ENCODE peak calls at places on chromosomes 11 and 22, in nine cellular contexts. One of them, this sample, is unnamed.
A peak's percentile ranks its signal among the peaks of the same experiment; 100 is the strongest.

GRCh38 chr22:25120093-25120561 is 79.5 kb upstream of the CRYBB3 start:
- DNase-seq in stomach: peak; percentile 77
- DNase-seq in Peyer's patch: no peak
- DNase-seq in heart left ventricle: peak; percentile 33
- DNase-seq in erythroblast: no peak
- DNase-seq in esophagus squamous epithelium: no peak
- DNase-seq in A549: peak; percentile 49
- DNase-seq in adrenal gland: no peak
- DNase-seq in body of pancreas: peak; percentile 65
- DNase-seq in this sample: peak; percentile 46

GRCh38 chr11:10502770-10503169 is 38.2 kb downstream of the RNF141 start:
- DNase-seq in stomach: no peak
- DNase-seq in Peyer's patch: no peak
- DNase-seq in heart left ventricle: peak; percentile 38
- DNase-seq in erythroblast: no peak
- DNase-seq in esophagus squamous epithelium: no peak
- DNase-seq in A549: no peak
- DNase-seq in adrenal gland: no peak
- DNase-seq in body of pancreas: no peak
- DNase-seq in this sample: no peak

GRCh38 chr11:29093416-29093815 is 923.4 kb downstream of the KCNA4 start:
- DNase-seq in stomach: no peak
- DNase-seq in Peyer's patch: no peak
- DNase-seq in heart left ventricle: no peak
- DNase-seq in erythroblast: no peak
- DNase-seq in esophagus squamous epithelium: no peak
- DNase-seq in A549: peak; percentile 61
- DNase-seq in adrenal gland: no peak
- DNase-seq in body of pancreas: no peak
- DNase-seq in this sample: peak; percentile 2

GRCh38 chr11:8056810-8057463 is 24.1 kb upstream of the TUB start:
- DNase-seq in stomach: peak; percentile 26
- DNase-seq in Peyer's patch: no peak
- DNase-seq in heart left ventricle: peak; percentile 69
- DNase-seq in erythroblast: no peak
- DNase-seq in esophagus squamous epithelium: no peak
- DNase-seq in A549: no peak
- DNase-seq in adrenal gland: no peak
- DNase-seq in body of pancreas: no peak
- DNase-seq in this sample: no peak

GRCh38 chr11:117382746-117383145 is 55.1 kb downstream of the CEP164 start:
- DNase-seq in stomach: no peak
- DNase-seq in Peyer's patch: no peak
- DNase-seq in heart left ventricle: no peak
- DNase-seq in erythroblast: no peak
- DNase-seq in esophagus squamous epithelium: no peak
- DNase-seq in A549: no peak
- DNase-seq in adrenal gland: no peak
- DNase-seq in body of pancreas: no peak
- DNase-seq in this sample: no peak

GRCh38 chr22:48899523-48900326 is 927.9 kb downstream of the BRD1 start:
- DNase-seq in stomach: no peak
- DNase-seq in Peyer's patch: no peak
- DNase-seq in heart left ventricle: peak; percentile 17
- DNase-seq in erythroblast: no peak
- DNase-seq in esophagus squamous epithelium: no peak
- DNase-seq in A549: no peak
- DNase-seq in adrenal gland: no peak
- DNase-seq in body of pancreas: no peak
- DNase-seq in this sample: no peak

GRCh38 chr11:120128392-120129172 is 9.3 kb downstream of the TRIM29 start:
- DNase-seq in stomach: no peak
- DNase-seq in Peyer's patch: no peak
- DNase-seq in heart left ventricle: peak; percentile 11
- DNase-seq in erythroblast: no peak
- DNase-seq in esophagus squamous epithelium: no peak
- DNase-seq in A549: peak; percentile 60
- DNase-seq in adrenal gland: peak; percentile 28
- DNase-seq in body of pancreas: no peak
- DNase-seq in this sample: peak; percentile 38

GRCh38 chr11:6855971-6856542 is 6.8 kb upstream of the OR10A2 start:
- DNase-seq in stomach: no peak
- DNase-seq in Peyer's patch: no peak
- DNase-seq in heart left ventricle: no peak
- DNase-seq in erythroblast: no peak
- DNase-seq in esophagus squamous epithelium: no peak
- DNase-seq in A549: peak; percentile 3
- DNase-seq in adrenal gland: no peak
- DNase-seq in body of pancreas: no peak
- DNase-seq in this sample: no peak

GRCh38 chr22:19382240-19382639 is 49.3 kb downstream of the HIRA start:
- DNase-seq in stomach: no peak
- DNase-seq in Peyer's patch: no peak
- DNase-seq in heart left ventricle: no peak
- DNase-seq in erythroblast: no peak
- DNase-seq in esophagus squamous epithelium: no peak
- DNase-seq in A549: no peak
- DNase-seq in adrenal gland: no peak
- DNase-seq in body of pancreas: no peak
- DNase-seq in this sample: no peak

GRCh38 chr11:46710821-46711269 is 8.2 kb upstream of the F2 start:
- DNase-seq in stomach: no peak
- DNase-seq in Peyer's patch: no peak
- DNase-seq in heart left ventricle: peak; percentile 82
- DNase-seq in erythroblast: no peak
- DNase-seq in esophagus squamous epithelium: no peak
- DNase-seq in A549: peak; percentile 53
- DNase-seq in adrenal gland: peak; percentile 68
- DNase-seq in body of pancreas: no peak
- DNase-seq in this sample: peak; percentile 91

GRCh38 chr11:109864834-109865557 is 228.2 kb upstream of the ZC3H12C start:
- DNase-seq in stomach: no peak
- DNase-seq in Peyer's patch: no peak
- DNase-seq in heart left ventricle: no peak
- DNase-seq in erythroblast: no peak
- DNase-seq in esophagus squamous epithelium: no peak
- DNase-seq in A549: no peak
- DNase-seq in adrenal gland: no peak
- DNase-seq in body of pancreas: no peak
- DNase-seq in this sample: no peak

GRCh38 chr11:96199563-96200025 is 143.4 kb downstream of the MAML2 start:
- DNase-seq in stomach: no peak
- DNase-seq in Peyer's patch: no peak
- DNase-seq in heart left ventricle: no peak
- DNase-seq in erythroblast: no peak
- DNase-seq in esophagus squamous epithelium: no peak
- DNase-seq in A549: no peak
- DNase-seq in adrenal gland: no peak
- DNase-seq in body of pancreas: no peak
- DNase-seq in this sample: no peak

GRCh38 chr11:46389450-46390330 is 1.9 kb downstream of the CHRM4 start:
- DNase-seq in stomach: peak; percentile 73
- DNase-seq in Peyer's patch: no peak
- DNase-seq in heart left ventricle: peak; percentile 69
- DNase-seq in erythroblast: peak; percentile 75
- DNase-seq in esophagus squamous epithelium: no peak
- DNase-seq in A549: peak; percentile 82
- DNase-seq in adrenal gland: peak; percentile 78
- DNase-seq in body of pancreas: peak; percentile 74
- DNase-seq in this sample: peak; percentile 99

GRCh38 chr11:16759857-16760256 is 21.4 kb downstream of the C11orf58 start:
- DNase-seq in stomach: no peak
- DNase-seq in Peyer's patch: no peak
- DNase-seq in heart left ventricle: no peak
- DNase-seq in erythroblast: no peak
- DNase-seq in esophagus squamous epithelium: no peak
- DNase-seq in A549: no peak
- DNase-seq in adrenal gland: no peak
- DNase-seq in body of pancreas: no peak
- DNase-seq in this sample: no peak

GRCh38 chr11:16763746-16764145 is 25.3 kb downstream of the C11orf58 start:
- DNase-seq in stomach: no peak
- DNase-seq in Peyer's patch: no peak
- DNase-seq in heart left ventricle: no peak
- DNase-seq in erythroblast: no peak
- DNase-seq in esophagus squamous epithelium: no peak
- DNase-seq in A549: no peak
- DNase-seq in adrenal gland: no peak
- DNase-seq in body of pancreas: no peak
- DNase-seq in this sample: no peak

GRCh38 chr11:16758382-16759024 is 20.1 kb downstream of the C11orf58 start:
- DNase-seq in stomach: no peak
- DNase-seq in Peyer's patch: no peak
- DNase-seq in heart left ventricle: no peak
- DNase-seq in erythroblast: no peak
- DNase-seq in esophagus squamous epithelium: no peak
- DNase-seq in A549: no peak
- DNase-seq in adrenal gland: no peak
- DNase-seq in body of pancreas: no peak
- DNase-seq in this sample: no peak
- TF ChIP-seq POLR2A in stomach: no peak
- TF ChIP-seq POLR2A in Peyer's patch: no peak
- TF ChIP-seq POLR2A in heart left ventricle: no peak
- TF ChIP-seq POLR2A in erythroblast: no peak
- TF ChIP-seq POLR2A in esophagus squamous epithelium: no peak
- TF ChIP-seq POLR2A in A549: no peak
- TF ChIP-seq POLR2A in adrenal gland: no peak
- TF ChIP-seq POLR2A in body of pancreas: no peak
- TF ChIP-seq POLR2A in this sample: no peak

GRCh38 chr22:40856513-40857308 is at the start of the genes ST13 and XPNPEP3:
- DNase-seq in stomach: peak; percentile 97
- DNase-seq in Peyer's patch: peak; percentile 96
- DNase-seq in heart left ventricle: peak; percentile 99
- DNase-seq in erythroblast: peak; percentile 98
- DNase-seq in esophagus squamous epithelium: peak; percentile 81
- DNase-seq in A549: peak; percentile 95
- DNase-seq in adrenal gland: peak; percentile 98
- DNase-seq in body of pancreas: peak; percentile 97
- DNase-seq in this sample: peak; percentile 71
- TF ChIP-seq POLR2A in stomach: peak; percentile 30
- TF ChIP-seq POLR2A in Peyer's patch: peak; percentile 16
- TF ChIP-seq POLR2A in heart left ventricle: peak; percentile 76
- TF ChIP-seq POLR2A in erythroblast: peak; percentile 82
- TF ChIP-seq POLR2A in esophagus squamous epithelium: peak; percentile 61
- TF ChIP-seq POLR2A in A549: peak; percentile 52
- TF ChIP-seq POLR2A in adrenal gland: peak; percentile 86
- TF ChIP-seq POLR2A in body of pancreas: peak; percentile 69
- TF ChIP-seq POLR2A in this sample: peak; percentile 50

DNA sequence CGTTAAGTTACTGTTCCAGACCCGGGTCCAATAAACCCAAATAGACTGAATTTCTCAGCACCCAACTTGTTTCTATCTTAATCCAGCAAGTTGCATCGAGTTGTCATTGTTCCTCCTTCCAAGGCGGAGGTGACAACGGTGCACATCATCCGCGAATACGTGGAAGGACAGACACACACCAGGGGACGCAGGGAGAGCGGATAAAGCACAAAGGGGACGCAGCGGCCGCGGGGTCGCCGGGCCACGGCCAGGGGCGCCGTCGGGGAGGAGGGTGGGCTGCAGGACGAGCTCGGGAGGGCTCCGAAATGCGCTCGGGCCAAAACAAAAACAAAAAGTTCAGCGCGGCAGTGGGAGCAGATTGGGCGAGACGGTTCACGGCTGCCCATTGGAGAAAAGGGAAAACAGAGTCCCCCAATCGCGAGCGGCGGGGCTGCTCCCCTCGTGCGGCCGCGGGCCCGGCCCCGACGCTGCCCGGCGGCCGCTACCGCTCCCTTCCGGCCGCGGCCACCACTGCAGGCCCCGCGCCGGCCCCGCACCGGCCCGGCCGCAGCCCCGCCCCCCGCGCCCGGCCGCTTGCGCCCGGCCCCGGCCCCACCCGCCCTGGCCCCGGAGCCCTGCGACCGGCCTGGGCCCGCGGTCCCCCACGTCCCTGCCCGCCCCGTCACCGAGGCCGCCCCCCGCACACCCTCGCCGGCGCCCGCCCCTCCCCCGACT is 518 bp downstream of the KMT5B start:
- DNase-seq in stomach: peak; percentile 70
- DNase-seq in Peyer's patch: peak; percentile 69
- DNase-seq in heart left ventricle: peak; percentile 83
- DNase-seq in erythroblast: peak; percentile 90
- DNase-seq in esophagus squamous epithelium: no peak
- DNase-seq in A549: peak; percentile 78
- DNase-seq in adrenal gland: peak; percentile 66
- DNase-seq in body of pancreas: peak; percentile 67
- DNase-seq in this sample: peak; percentile 74
- TF ChIP-seq POLR2A in stomach: no peak
- TF ChIP-seq POLR2A in Peyer's patch: no peak
- TF ChIP-seq POLR2A in heart left ventricle: no peak
- TF ChIP-seq POLR2A in erythroblast: peak; percentile 39
- TF ChIP-seq POLR2A in esophagus squamous epithelium: peak; percentile 17
- TF ChIP-seq POLR2A in A549: peak; percentile 6
- TF ChIP-seq POLR2A in adrenal gland: peak; percentile 53
- TF ChIP-seq POLR2A in body of pancreas: no peak
- TF ChIP-seq POLR2A in this sample: peak; percentile 29

GRCh38 chr22:40414306-40414705 is 43.9 kb downstream of the SGSM3 start:
- DNase-seq in stomach: no peak
- DNase-seq in Peyer's patch: no peak
- DNase-seq in heart left ventricle: no peak
- DNase-seq in erythroblast: no peak
- DNase-seq in esophagus squamous epithelium: no peak
- DNase-seq in A549: no peak
- DNase-seq in adrenal gland: no peak
- DNase-seq in body of pancreas: no peak
- DNase-seq in this sample: no peak

GRCh38 chr22:40412441-40412840 is 42.0 kb downstream of the SGSM3 start:
- DNase-seq in stomach: no peak
- DNase-seq in Peyer's patch: peak; percentile 52
- DNase-seq in heart left ventricle: no peak
- DNase-seq in erythroblast: no peak
- DNase-seq in esophagus squamous epithelium: no peak
- DNase-seq in A549: no peak
- DNase-seq in adrenal gland: no peak
- DNase-seq in body of pancreas: no peak
- DNase-seq in this sample: no peak

GRCh38 chr22:40414838-40415505 is 44.6 kb downstream of the SGSM3 start:
- DNase-seq in stomach: no peak
- DNase-seq in Peyer's patch: peak; percentile 76
- DNase-seq in heart left ventricle: no peak
- DNase-seq in erythroblast: no peak
- DNase-seq in esophagus squamous epithelium: no peak
- DNase-seq in A549: no peak
- DNase-seq in adrenal gland: no peak
- DNase-seq in body of pancreas: no peak
- DNase-seq in this sample: no peak

GRCh38 chr22:40415531-40416266 is 45.3 kb downstream of the SGSM3 start:
- DNase-seq in stomach: no peak
- DNase-seq in Peyer's patch: peak; percentile 65
- DNase-seq in heart left ventricle: peak; percentile 51
- DNase-seq in erythroblast: no peak
- DNase-seq in esophagus squamous epithelium: no peak
- DNase-seq in A549: no peak
- DNase-seq in adrenal gland: no peak
- DNase-seq in body of pancreas: no peak
- DNase-seq in this sample: no peak

DNA sequence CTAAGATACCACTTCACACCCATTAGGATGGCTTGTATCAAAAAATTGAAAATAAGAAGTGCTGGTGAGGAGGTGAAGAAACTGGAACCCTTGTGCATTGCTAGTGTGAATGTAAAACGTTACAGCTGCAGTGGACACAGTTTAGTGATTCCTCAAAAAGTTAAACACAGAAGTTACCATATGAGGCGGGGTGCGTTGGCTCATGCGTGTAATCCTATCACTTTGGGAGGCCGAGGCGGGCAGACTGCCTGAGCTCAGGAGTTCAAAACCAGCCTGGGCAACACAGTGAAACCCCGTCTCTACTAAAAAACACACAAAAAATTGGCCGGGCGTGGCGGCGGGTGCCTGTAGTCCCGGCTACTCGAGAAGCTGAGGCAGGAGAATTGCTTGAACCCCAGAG is 43.5 kb downstream of the SGSM3 start:
- DNase-seq in stomach: no peak
- DNase-seq in Peyer's patch: peak; percentile 60
- DNase-seq in heart left ventricle: no peak
- DNase-seq in erythroblast: no peak
- DNase-seq in esophagus squamous epithelium: no peak
- DNase-seq in A549: no peak
- DNase-seq in adrenal gland: no peak
- DNase-seq in body of pancreas: no peak
- DNase-seq in this sample: no peak
- TF ChIP-seq POLR2A in stomach: no peak
- TF ChIP-seq POLR2A in Peyer's patch: no peak
- TF ChIP-seq POLR2A in heart left ventricle: no peak
- TF ChIP-seq POLR2A in erythroblast: no peak
- TF ChIP-seq POLR2A in esophagus squamous epithelium: no peak
- TF ChIP-seq POLR2A in A549: no peak
- TF ChIP-seq POLR2A in adrenal gland: no peak
- TF ChIP-seq POLR2A in body of pancreas: no peak
- TF ChIP-seq POLR2A in this sample: no peak